ENCODE peak calls at places on chromosome 4, in seven cellular contexts. D is HFFc6, A is NB4, M is foreskin fibroblast, L is NCI-H2107, F is AG04449, K is AG09319. H is an unnamed sample.

GRCh38 chr4:129514852-129515251 is 418.9 kb downstream of the C4orf33 start:
- DNase-seq in D (no peak), A (no peak), M (no peak), L (no peak), F (no peak), K (no peak), H (no peak)

GRCh38 chr4:186137193-186137792 is 32.8 kb downstream of the FAM149A start:
- DNase-seq in D (no peak), A (peak; percentile 21), M (peak; percentile 46), L (no peak), F (no peak), K (no peak), H (no peak)

GRCh38 chr4:122665148-122665547 is 44.3 kb upstream of the IL21 start:
- DNase-seq in D (peak; percentile 34), A (no peak), M (peak; percentile 65), L (no peak), F (peak; percentile 44), K (no peak), H (no peak)

GRCh38 chr4:80918004-80918403 is 112.5 kb upstream of the BMP3 start:
- DNase-seq in D (peak; percentile 48), A (no peak), M (peak; percentile 67), L (no peak), F (no peak), K (no peak), H (no peak)

GRCh38 chr4:15781427-15782095 is 3.4 kb downstream of the CD38 start:
- DNase-seq in D (no peak), A (peak; percentile 35), M (no peak), L (no peak), F (no peak), K (no peak), H (no peak)

GRCh38 chr4:184409911-184410692 is 64.2 kb downstream of the IRF2 start:
- DNase-seq in D (no peak), A (no peak), M (no peak), L (no peak), F (no peak), K (no peak), H (no peak)

GRCh38 chr4:7802093-7802726 is 137.5 kb downstream of the AFAP1 start:
- DNase-seq in D (peak; percentile 80), A (peak; percentile 79), M (peak; percentile 92), L (peak; percentile 26), F (no peak), K (no peak), H (no peak)

GRCh38 chr4:76640252-76640925 is 205.4 kb downstream of the SHROOM3 start:
- DNase-seq in D (no peak), A (no peak), M (no peak), L (peak; percentile 50), F (no peak), K (no peak), H (no peak)

GRCh38 chr4:177239475-177239874 is 70.2 kb upstream of the NEIL3 start:
- DNase-seq in D (no peak), A (no peak), M (peak; percentile 12), L (no peak), F (no peak), K (no peak), H (no peak)

GRCh38 chr4:122525865-122526264 is 69.3 kb upstream of the IL2 start:
- DNase-seq in D (no peak), A (no peak), M (no peak), L (no peak), F (no peak), K (no peak), H (no peak)

GRCh38 chr4:127586922-127587571 is 45.7 kb upstream of the INTU start:
- DNase-seq in D (peak; percentile 37), A (peak; percentile 48), M (peak; percentile 57), L (peak; percentile 0), F (no peak), K (peak; percentile 3), H (no peak)

GRCh38 chr4:73533515-73534422 is 52.2 kb downstream of the AFM start:
- DNase-seq in D (no peak), A (no peak), M (no peak), L (no peak), F (no peak), K (no peak), H (no peak)

GRCh38 chr4:102453827-102454226 is 47.3 kb upstream of the NFKB1 start:
- DNase-seq in D (no peak), A (no peak), M (no peak), L (no peak), F (no peak), K (no peak), H (no peak)